ENCODE peak calls at places on chromosomes 11 and 22, in five cellular contexts. C, L, N, F and X are unnamed samples.

GRCh38 chr11:119523801-119524200 is 100.8 kb upstream of the THY1 start:
- DNase-seq in C (no peak), L (no peak), N (no peak), F (no peak), X (no peak)

GRCh38 chr11:73140213-73141030 is 1.7 kb downstream of the FCHSD2 start:
- DNase-seq in C (peak; percentile 56), L (no peak), N (peak; percentile 56), F (no peak), X (peak; percentile 25)

GRCh38 chr11:45169310-45170072 is 23.1 kb downstream of the PRDM11 start:
- DNase-seq in C (no peak), L (no peak), N (no peak), F (no peak), X (no peak)

GRCh38 chr11:44790211-44790610 is 63.4 kb downstream of the TSPAN18 start:
- DNase-seq in C (no peak), L (no peak), N (no peak), F (no peak), X (no peak)

GRCh38 chr22:19844423-19845368 is 10.0 kb downstream of the GNB1L start:
- DNase-seq in C (peak; percentile 80), L (no peak), N (peak; percentile 48), F (no peak), X (peak; percentile 36)

GRCh38 chr11:124977006-124977405 is 23.0 kb downstream of the CCDC15 start:
- DNase-seq in C (no peak), L (no peak), N (no peak), F (no peak), X (no peak)

GRCh38 chr11:121244861-121245260 is 47.7 kb upstream of the SC5D start:
- DNase-seq in C (no peak), L (no peak), N (no peak), F (no peak), X (no peak)

GRCh38 chr11:113618360-113618759 is 87.7 kb downstream of the TMPRSS5 start:
- DNase-seq in C (no peak), L (no peak), N (no peak), F (no peak), X (no peak)

GRCh38 chr11:72668645-72669347 is 5.4 kb downstream of the PDE2A start:
- DNase-seq in C (no peak), L (no peak), N (no peak), F (no peak), X (no peak)

GRCh38 chr11:61602775-61603569 is 22.1 kb upstream of the SYT7 start:
- DNase-seq in C (peak; percentile 89), L (no peak), N (no peak), F (peak; percentile 68), X (no peak)

GRCh38 chr11:13970986-13971385 is 8.5 kb downstream of the SPON1 start:
- DNase-seq in C (peak; percentile 64), L (peak; percentile 30), N (peak; percentile 53), F (peak; percentile 24), X (peak; percentile 39)

GRCh38 chr11:32188785-32189184 is 97.9 kb downstream of the RCN1 start:
- DNase-seq in C (no peak), L (no peak), N (no peak), F (no peak), X (no peak)

GRCh38 chr11:60974726-60975125 is 3.2 kb downstream of the CD6 start:
- DNase-seq in C (peak; percentile 41), L (no peak), N (no peak), F (no peak), X (no peak)

GRCh38 chr11:2570211-2570811 is 125.5 kb downstream of the KCNQ1 start:
- DNase-seq in C (no peak), L (no peak), N (no peak), F (no peak), X (no peak)

GRCh38 chr22:23233746-23234408 is 53.6 kb downstream of the BCR start:
- DNase-seq in C (peak; percentile 69), L (no peak), N (no peak), F (no peak), X (no peak)

GRCh38 chr11:74288161-74288560 is 23.3 kb downstream of the P4HA3 start:
- DNase-seq in C (no peak), L (no peak), N (no peak), F (no peak), X (no peak)

GRCh38 chr22:30610299-30610698 is 3.3 kb downstream of the TCN2 start:
- DNase-seq in C (no peak), L (no peak), N (no peak), F (no peak), X (no peak)
- TF ChIP-seq JUND in C (no peak), L (no peak), N (no peak), F (no peak), X (no peak)

DNA sequence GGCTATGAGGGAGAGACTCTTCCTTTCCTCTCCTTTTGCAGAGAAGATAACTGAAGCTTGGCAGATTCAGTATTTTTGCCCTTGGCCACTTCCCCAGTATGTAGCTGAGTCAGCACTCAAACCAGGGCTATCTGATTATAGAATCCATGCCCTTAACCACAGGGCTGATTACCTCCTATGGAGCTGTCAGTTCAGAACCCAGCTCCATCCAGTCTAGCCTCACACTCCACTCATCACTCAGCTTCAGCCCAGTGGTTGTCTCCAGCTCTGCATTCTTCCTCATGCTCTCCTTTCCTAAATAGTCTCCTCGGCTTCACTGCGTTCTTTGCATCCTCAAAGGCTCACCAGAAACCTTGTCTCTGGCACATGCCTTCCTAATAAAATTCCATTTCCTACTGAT is 151.6 kb upstream of the BLID start:
- DNase-seq in C (peak; percentile 21), L (no peak), N (no peak), F (no peak), X (no peak)
- TF ChIP-seq JUND in C (peak; percentile 80), L (no peak), N (no peak), F (no peak), X (no peak)

GRCh38 chr11:122308286-122308685 is 192.3 kb upstream of the BLID start:
- DNase-seq in C (no peak), L (no peak), N (no peak), F (no peak), X (no peak)

GRCh38 chr11:122309262-122309925 is 193.4 kb upstream of the BLID start:
- DNase-seq in C (no peak), L (no peak), N (no peak), F (no peak), X (no peak)

GRCh38 chr11:122310701-122311100 is 194.7 kb upstream of the BLID start:
- DNase-seq in C (no peak), L (no peak), N (no peak), F (no peak), X (no peak)

GRCh38 chr11:122317337-122317736 is 201.3 kb upstream of the BLID start:
- DNase-seq in C (no peak), L (no peak), N (no peak), F (no peak), X (no peak)

GRCh38 chr11:122313581-122313980 is 197.6 kb upstream of the BLID start:
- DNase-seq in C (no peak), L (no peak), N (no peak), F (no peak), X (no peak)
- TF ChIP-seq JUND in C (no peak), L (no peak), N (no peak), F (no peak), X (no peak)

DNA sequence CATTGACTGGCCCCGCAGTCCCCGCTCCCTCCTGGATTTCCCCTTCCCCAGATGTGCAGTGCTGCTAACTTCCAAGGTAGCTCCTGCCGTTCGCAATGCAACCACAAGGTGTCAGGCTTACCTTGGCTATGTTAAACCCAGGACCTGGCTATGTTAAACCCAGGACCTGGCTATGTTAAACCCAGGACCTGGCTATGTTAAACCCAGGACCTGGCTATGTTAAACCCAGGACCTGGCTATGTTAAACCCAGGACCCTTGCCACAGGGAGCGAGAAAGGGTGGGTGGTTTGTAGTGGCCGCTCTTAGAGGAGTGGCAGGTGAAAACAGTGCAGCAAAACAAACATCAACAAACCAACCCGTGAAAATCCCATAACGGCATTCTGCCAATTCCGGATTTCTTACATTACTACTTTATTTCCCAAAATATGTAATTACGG is 2.9 kb upstream of the ADAMTS8 start:
- DNase-seq in C (peak; percentile 80), L (peak; percentile 55), N (peak; percentile 95), F (peak; percentile 74), X (peak; percentile 84)
- TF ChIP-seq JUND in C (no peak), L (no peak), N (no peak), F (no peak), X (no peak)

DNA sequence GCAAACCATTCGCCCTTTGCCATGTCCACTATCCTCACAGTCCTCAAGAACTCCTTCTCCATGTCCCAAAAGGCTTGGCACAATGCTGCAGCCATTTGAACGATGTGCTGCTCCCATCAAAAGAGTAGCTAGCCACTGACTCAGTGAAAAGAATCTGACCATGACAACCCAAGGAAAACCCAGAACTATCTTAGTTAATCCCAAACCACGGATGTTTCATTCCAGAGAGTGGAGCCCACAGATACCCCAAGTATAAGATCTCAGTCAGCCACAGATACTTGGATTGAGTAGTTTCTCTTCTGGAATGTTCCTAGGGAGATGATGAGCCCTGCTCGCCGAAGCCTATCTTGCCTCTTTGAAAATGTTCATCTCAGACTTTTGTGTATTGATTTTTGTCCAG is 176.9 kb downstream of the NAV2 start:
- DNase-seq in C (no peak), L (no peak), N (no peak), F (no peak), X (no peak)
- TF ChIP-seq JUND in C (no peak), L (no peak), N (no peak), F (no peak), X (no peak)

GRCh38 chr11:87966744-87967143 is 208.5 kb downstream of the RAB38 start:
- DNase-seq in C (no peak), L (no peak), N (no peak), F (no peak), X (no peak)

GRCh38 chr11:87971354-87971753 is 203.9 kb downstream of the RAB38 start:
- DNase-seq in C (no peak), L (no peak), N (no peak), F (no peak), X (no peak)

GRCh38 chr11:87972133-87972532 is 203.1 kb downstream of the RAB38 start:
- DNase-seq in C (no peak), L (no peak), N (no peak), F (no peak), X (no peak)

GRCh38 chr11:87967459-87967858 is 207.8 kb downstream of the RAB38 start:
- DNase-seq in C (no peak), L (no peak), N (no peak), F (no peak), X (no peak)

DNA sequence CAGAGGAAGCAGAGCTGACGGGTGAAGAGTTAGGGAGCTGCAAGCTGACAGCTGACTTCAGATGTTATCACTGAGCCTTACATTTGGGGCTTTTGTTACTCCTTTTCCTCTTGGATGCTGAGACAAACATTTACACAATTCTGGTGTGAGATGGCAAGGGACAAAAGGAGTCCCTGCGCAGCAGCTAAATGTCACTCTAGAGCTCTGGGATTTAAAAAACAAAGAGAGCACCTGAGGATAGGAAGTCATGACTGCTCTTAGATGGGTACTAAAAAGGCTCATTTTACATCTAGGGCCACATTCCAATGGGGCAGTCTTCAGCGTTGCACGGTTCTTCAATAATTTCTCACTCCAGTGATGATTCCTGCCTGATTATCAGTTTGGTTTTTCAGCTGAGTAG is 204.5 kb downstream of the RAB38 start:
- DNase-seq in C (no peak), L (no peak), N (no peak), F (no peak), X (no peak)
- TF ChIP-seq JUND in C (no peak), L (no peak), N (no peak), F (no peak), X (no peak)